ENCODE peak calls at places on chromosomes 3 and 15, in ten cellular contexts. F is NCI-H460; Q is GM20000; W is nucleus accumbens; B is RPMI8226; N is HCT116; J is CD8-positive, alpha-beta T cell; D is brain microvascular endothelial cell; M is SHP77; I is ELR. L is an unnamed sample.
A peak's percentile ranks its signal among the peaks of the same experiment; 100 is the strongest.

GRCh38 chr15:91311986-91312385 is 211.9 kb downstream of the SV2B start:
- DNase-seq in M (no peak), W (no peak), B (no peak), N (no peak), F (no peak), Q (no peak), I (no peak), D (no peak), J (peak; percentile 18), L (no peak)

GRCh38 chr3:50189274-50189673 is 2.1 kb upstream of the GNAT1 start:
- DNase-seq in Q (peak; percentile 68), M (peak; percentile 72), N (peak; percentile 40), D (peak; percentile 76), B (peak; percentile 78), I (peak; percentile 85), W (peak; percentile 43), F (peak; percentile 62), J (no peak), L (peak; percentile 32)

GRCh38 chr3:189776163-189776824 is 145.1 kb downstream of the TP63 start:
- DNase-seq in W (no peak), B (no peak), Q (no peak), I (no peak), N (no peak), M (no peak), D (no peak), F (no peak), J (no peak), L (no peak)

GRCh38 chr3:67875338-67875737 is 220.9 kb upstream of the SUCLG2 start:
- DNase-seq in J (no peak), B (no peak), Q (no peak), W (no peak), I (peak; percentile 54), M (no peak), N (no peak), F (no peak), D (no peak), L (no peak)

GRCh38 chr3:113560265-113560664 is 27.9 kb downstream of the SIDT1 start:
- DNase-seq in Q (no peak), D (no peak), I (no peak), M (no peak), W (no peak), N (no peak), J (no peak), F (no peak), B (no peak), L (no peak)

GRCh38 chr15:88401972-88402656 is 65.1 kb downstream of the MRPL46 start:
- DNase-seq in N (no peak), J (no peak), Q (no peak), I (no peak), M (peak; percentile 57), B (peak; percentile 30), F (no peak), W (no peak), D (no peak), L (peak; percentile 72)

GRCh38 chr15:63892794-63893441 is 59.2 kb upstream of the HERC1 start:
- DNase-seq in F (no peak), D (no peak), J (peak; percentile 67), Q (no peak), B (peak; percentile 28), I (no peak), W (no peak), N (no peak), M (no peak), L (no peak)

GRCh38 chr3:128357538-128357937 is 109.2 kb downstream of the DNAJB8 start:
- DNase-seq in N (no peak), W (no peak), I (no peak), J (no peak), F (no peak), B (no peak), D (no peak), M (no peak), Q (no peak), L (no peak)

GRCh38 chr15:45393851-45394250 is 15.5 kb upstream of the GATM start:
- DNase-seq in F (no peak), D (no peak), B (no peak), J (no peak), I (peak; percentile 31), Q (no peak), N (no peak), W (no peak), M (no peak), L (no peak)

GRCh38 chr3:105700575-105700974 is 168.2 kb downstream of the CBLB start:
- DNase-seq in W (no peak), M (no peak), I (no peak), N (no peak), Q (no peak), B (no peak), J (no peak), D (no peak), F (no peak), L (no peak)

GRCh38 chr15:20340931-20341661 is 200.5 kb downstream of the GOLGA6L6 start:
- DNase-seq in N (no peak), J (no peak), D (peak; percentile 36), I (no peak), W (no peak), Q (peak; percentile 81), F (no peak), B (peak; percentile 52), M (no peak), L (peak; percentile 6)

GRCh38 chr3:71779674-71780377 is 5.1 kb downstream of the PROK2 start:
- DNase-seq in Q (no peak), D (no peak), W (no peak), N (no peak), F (no peak), M (no peak), J (no peak), B (no peak), I (no peak), L (no peak)

GRCh38 chr15:40345225-40345866 is 4.6 kb upstream of the CCDC9B start:
- DNase-seq in W (no peak), Q (no peak), D (no peak), M (no peak), N (no peak), B (no peak), F (no peak), I (no peak), J (no peak), L (no peak)